ENCODE peak calls at places on chromosomes 3 and 15, in seven cellular contexts. One of them, this sample, is unnamed.

GRCh38 chr3:97245201-97245910 is 431.0 kb downstream of the EPHA6 start:
- DNase-seq in AG09309: no peak
- DNase-seq in left lung: no peak
- DNase-seq in activated B cell treated with CpG ODN at 0.5 μM for 24 hours: no peak
- DNase-seq in glutamatergic neuron: no peak
- DNase-seq in GM12865: no peak
- DNase-seq in cardiac fibroblast: no peak
- DNase-seq in this sample: no peak

GRCh38 chr3:192727032-192727847 is at the start of gene FGF12:
- DNase-seq in GM12865: peak
- DNase-seq in left lung: peak
- DNase-seq in activated B cell treated with CpG ODN at 0.5 μM for 24 hours: no peak
- DNase-seq in cardiac fibroblast: peak
- DNase-seq in glutamatergic neuron: peak
- DNase-seq in AG09309: no peak
- DNase-seq in this sample: no peak

GRCh38 chr3:177194319-177194718 is 3.0 kb downstream of the TBL1XR1 start:
- DNase-seq in activated B cell treated with CpG ODN at 0.5 μM for 24 hours: no peak
- DNase-seq in AG09309: no peak
- DNase-seq in left lung: no peak
- DNase-seq in cardiac fibroblast: no peak
- DNase-seq in glutamatergic neuron: no peak
- DNase-seq in GM12865: no peak
- DNase-seq in this sample: no peak

GRCh38 chr15:67173786-67174185 is 80.7 kb downstream of the AAGAB start:
- DNase-seq in cardiac fibroblast: no peak
- DNase-seq in GM12865: no peak
- DNase-seq in glutamatergic neuron: no peak
- DNase-seq in AG09309: no peak
- DNase-seq in activated B cell treated with CpG ODN at 0.5 μM for 24 hours: no peak
- DNase-seq in left lung: no peak
- DNase-seq in this sample: no peak

GRCh38 chr15:82105458-82106205 is 59.8 kb upstream of the MEX3B start:
- DNase-seq in cardiac fibroblast: peak
- DNase-seq in GM12865: no peak
- DNase-seq in AG09309: peak
- DNase-seq in glutamatergic neuron: no peak
- DNase-seq in left lung: peak
- DNase-seq in activated B cell treated with CpG ODN at 0.5 μM for 24 hours: no peak
- DNase-seq in this sample: no peak

GRCh38 chr3:8938021-8938420 is 25.3 kb downstream of the RAD18 start:
- DNase-seq in glutamatergic neuron: no peak
- DNase-seq in GM12865: peak
- DNase-seq in left lung: no peak
- DNase-seq in activated B cell treated with CpG ODN at 0.5 μM for 24 hours: no peak
- DNase-seq in AG09309: no peak
- DNase-seq in cardiac fibroblast: peak
- DNase-seq in this sample: no peak

GRCh38 chr15:56045068-56045748 is 51.8 kb upstream of the NEDD4 start:
- DNase-seq in activated B cell treated with CpG ODN at 0.5 μM for 24 hours: no peak
- DNase-seq in cardiac fibroblast: no peak
- DNase-seq in glutamatergic neuron: no peak
- DNase-seq in AG09309: peak
- DNase-seq in left lung: no peak
- DNase-seq in GM12865: no peak
- DNase-seq in this sample: no peak

GRCh38 chr15:87816811-87817210 is 439.7 kb downstream of the NTRK3 start:
- DNase-seq in glutamatergic neuron: no peak
- DNase-seq in cardiac fibroblast: peak
- DNase-seq in AG09309: peak
- DNase-seq in activated B cell treated with CpG ODN at 0.5 μM for 24 hours: no peak
- DNase-seq in left lung: no peak
- DNase-seq in GM12865: no peak
- DNase-seq in this sample: no peak

DNA sequence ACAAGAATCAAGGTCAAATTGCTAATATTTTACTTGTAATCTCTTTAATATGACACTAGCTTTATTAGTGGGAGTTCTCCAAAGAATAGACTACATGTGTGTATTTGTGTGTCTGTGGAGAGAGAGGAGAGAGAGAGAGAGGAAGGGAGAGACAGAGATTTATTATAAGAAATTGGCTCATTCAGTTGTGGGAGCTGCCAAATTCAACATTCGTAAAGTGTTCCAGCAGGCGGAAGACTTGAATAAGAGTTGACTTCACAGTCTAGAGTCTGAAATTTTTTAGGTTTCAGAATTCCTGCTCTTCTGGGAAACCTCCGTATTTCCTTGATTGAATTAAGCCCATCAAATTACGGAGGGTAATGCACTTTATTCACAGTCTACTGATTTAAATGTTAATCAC is 4.7 kb upstream of the CLDN1 start:
- DNase-seq in AG09309: peak
- DNase-seq in cardiac fibroblast: peak
- DNase-seq in activated B cell treated with CpG ODN at 0.5 μM for 24 hours: no peak
- DNase-seq in glutamatergic neuron: no peak
- DNase-seq in left lung: no peak
- DNase-seq in GM12865: no peak
- DNase-seq in this sample: no peak
- TF ChIP-seq CTCF in AG09309: peak
- TF ChIP-seq CTCF in cardiac fibroblast: peak
- TF ChIP-seq CTCF in activated B cell treated with CpG ODN at 0.5 μM for 24 hours: no peak
- TF ChIP-seq CTCF in glutamatergic neuron: no peak
- TF ChIP-seq CTCF in left lung: no peak
- TF ChIP-seq CTCF in GM12865: no peak
- TF ChIP-seq CTCF in this sample: no peak

DNA sequence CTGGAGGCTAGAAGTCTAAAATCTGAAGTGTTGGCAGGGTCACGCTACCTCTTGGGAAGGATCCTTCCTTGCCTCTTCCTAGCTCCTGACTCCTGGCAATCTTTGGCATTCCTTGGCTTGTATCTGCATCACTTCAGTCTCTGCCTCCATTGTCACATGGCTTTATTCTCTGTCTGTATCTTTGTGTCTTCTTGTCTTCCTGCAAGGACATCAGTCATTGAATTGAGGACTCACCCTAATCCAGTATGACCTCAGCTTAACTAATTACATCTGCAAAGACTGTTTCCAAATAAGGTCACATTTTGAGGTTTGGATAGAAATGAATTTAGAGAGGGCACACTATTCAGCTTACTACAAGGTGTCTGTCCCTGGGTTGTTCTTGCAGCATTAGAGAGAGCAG is 31.1 kb upstream of the UTS2B start:
- DNase-seq in cardiac fibroblast: no peak
- DNase-seq in left lung: no peak
- DNase-seq in glutamatergic neuron: no peak
- DNase-seq in activated B cell treated with CpG ODN at 0.5 μM for 24 hours: no peak
- DNase-seq in GM12865: no peak
- DNase-seq in AG09309: no peak
- DNase-seq in this sample: no peak
- TF ChIP-seq CTCF in cardiac fibroblast: no peak
- TF ChIP-seq CTCF in left lung: no peak
- TF ChIP-seq CTCF in glutamatergic neuron: no peak
- TF ChIP-seq CTCF in activated B cell treated with CpG ODN at 0.5 μM for 24 hours: no peak
- TF ChIP-seq CTCF in GM12865: no peak
- TF ChIP-seq CTCF in AG09309: no peak
- TF ChIP-seq CTCF in this sample: no peak

GRCh38 chr3:15859507-15860013 is 61.8 kb upstream of the ANKRD28 start:
- DNase-seq in activated B cell treated with CpG ODN at 0.5 μM for 24 hours: peak
- DNase-seq in GM12865: peak
- DNase-seq in glutamatergic neuron: peak
- DNase-seq in AG09309: no peak
- DNase-seq in left lung: peak
- DNase-seq in cardiac fibroblast: peak
- DNase-seq in this sample: peak
- TF ChIP-seq CTCF in activated B cell treated with CpG ODN at 0.5 μM for 24 hours: no peak
- TF ChIP-seq CTCF in GM12865: no peak
- TF ChIP-seq CTCF in glutamatergic neuron: no peak
- TF ChIP-seq CTCF in AG09309: no peak
- TF ChIP-seq CTCF in left lung: no peak
- TF ChIP-seq CTCF in cardiac fibroblast: no peak
- TF ChIP-seq CTCF in this sample: no peak

GRCh38 chr3:49244589-49245205 is 32.3 kb downstream of the C3orf62 start:
- DNase-seq in GM12865: peak
- DNase-seq in cardiac fibroblast: no peak
- DNase-seq in glutamatergic neuron: no peak
- DNase-seq in activated B cell treated with CpG ODN at 0.5 μM for 24 hours: no peak
- DNase-seq in AG09309: no peak
- DNase-seq in left lung: peak
- DNase-seq in this sample: no peak
- TF ChIP-seq CTCF in GM12865: no peak
- TF ChIP-seq CTCF in cardiac fibroblast: no peak
- TF ChIP-seq CTCF in glutamatergic neuron: no peak
- TF ChIP-seq CTCF in activated B cell treated with CpG ODN at 0.5 μM for 24 hours: no peak
- TF ChIP-seq CTCF in AG09309: no peak
- TF ChIP-seq CTCF in left lung: no peak
- TF ChIP-seq CTCF in this sample: no peak

DNA sequence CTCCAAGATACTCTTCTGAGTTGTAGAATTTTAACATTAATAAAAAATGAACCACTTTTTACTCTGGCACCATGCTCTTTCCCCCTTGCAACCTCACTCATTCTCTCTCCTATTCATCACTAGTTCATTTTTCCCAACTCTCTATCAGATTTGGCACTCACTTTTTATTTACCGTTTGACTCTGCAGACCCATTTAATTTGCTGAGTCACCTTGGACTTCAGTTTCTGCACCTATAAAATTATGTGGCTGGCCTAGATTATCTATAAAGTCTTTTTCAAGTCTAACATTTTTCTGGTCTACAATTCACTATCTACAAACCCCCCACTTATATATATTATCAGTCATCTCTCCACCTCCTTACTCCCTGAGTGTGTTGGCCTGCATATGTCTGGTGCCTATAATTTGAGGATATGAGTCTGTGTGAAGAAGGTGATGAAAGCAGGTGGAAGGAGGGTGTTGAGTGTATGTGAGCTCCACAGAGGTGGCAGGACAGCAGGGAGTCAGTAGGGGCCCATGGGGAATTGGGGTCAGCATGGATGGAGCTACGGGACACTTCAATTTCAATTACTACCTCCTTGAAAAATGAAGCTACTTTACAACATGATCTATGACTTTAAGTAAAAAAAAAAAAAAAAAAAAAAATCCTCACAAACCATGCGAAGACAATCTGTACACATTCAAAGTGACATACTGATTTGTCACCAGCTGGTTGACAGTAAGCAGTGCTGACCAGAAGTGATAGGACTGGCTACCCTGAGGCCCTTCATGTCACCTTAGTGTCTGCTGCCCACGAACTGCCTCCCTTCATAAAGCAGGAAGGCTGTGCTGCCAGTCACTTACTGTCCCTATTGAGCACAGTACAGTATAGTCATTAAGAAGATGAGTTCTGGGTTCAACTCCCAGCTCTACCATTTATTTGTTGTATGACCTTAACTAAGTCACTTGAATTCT is 334.2 kb upstream of the IL12A start:
- DNase-seq in activated B cell treated with CpG ODN at 0.5 μM for 24 hours: no peak
- DNase-seq in AG09309: no peak
- DNase-seq in GM12865: no peak
- DNase-seq in glutamatergic neuron: no peak
- DNase-seq in left lung: no peak
- DNase-seq in cardiac fibroblast: no peak
- DNase-seq in this sample: no peak
- TF ChIP-seq CTCF in activated B cell treated with CpG ODN at 0.5 μM for 24 hours: no peak
- TF ChIP-seq CTCF in AG09309: no peak
- TF ChIP-seq CTCF in GM12865: no peak
- TF ChIP-seq CTCF in glutamatergic neuron: no peak
- TF ChIP-seq CTCF in left lung: no peak
- TF ChIP-seq CTCF in cardiac fibroblast: no peak
- TF ChIP-seq CTCF in this sample: no peak

DNA sequence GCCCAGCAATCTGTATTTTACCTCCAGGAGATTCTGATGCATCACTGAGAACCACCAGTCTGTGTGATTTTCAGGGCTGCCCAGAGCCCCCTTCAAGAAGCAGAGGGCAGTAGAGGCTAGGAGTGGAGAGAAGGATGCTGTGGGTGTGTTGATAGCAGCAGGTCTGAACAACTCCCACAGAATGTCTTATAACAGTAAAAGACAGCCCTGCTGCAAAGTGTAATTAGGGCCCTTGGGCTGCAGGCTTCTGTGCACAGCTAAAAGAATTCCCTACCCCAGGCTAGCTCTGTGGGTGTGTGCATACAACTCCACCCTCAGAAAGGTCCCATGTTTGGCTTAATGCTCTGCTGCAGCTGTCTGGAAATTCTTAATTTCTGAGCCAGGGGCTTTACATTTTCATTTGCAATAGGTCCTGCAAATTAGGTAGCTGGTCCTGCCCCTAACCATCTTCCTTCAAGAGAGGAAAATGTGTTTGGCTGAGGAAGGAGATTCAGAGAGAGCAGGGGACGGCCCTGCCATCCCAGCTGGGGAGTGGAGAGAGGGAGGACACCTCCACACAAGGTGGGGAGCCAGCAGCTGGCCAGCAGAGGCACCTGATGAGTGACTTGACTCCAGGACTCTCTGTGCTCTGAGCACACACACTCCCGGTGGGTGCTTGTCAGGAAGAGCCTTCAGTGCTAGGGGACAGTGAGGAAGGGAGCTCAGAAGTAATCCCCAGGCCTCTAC is 43.3 kb upstream of the RAB6B start:
- DNase-seq in glutamatergic neuron: no peak
- DNase-seq in cardiac fibroblast: peak
- DNase-seq in left lung: no peak
- DNase-seq in AG09309: no peak
- DNase-seq in GM12865: no peak
- DNase-seq in activated B cell treated with CpG ODN at 0.5 μM for 24 hours: no peak
- DNase-seq in this sample: no peak
- TF ChIP-seq CTCF in glutamatergic neuron: no peak
- TF ChIP-seq CTCF in cardiac fibroblast: peak
- TF ChIP-seq CTCF in left lung: no peak
- TF ChIP-seq CTCF in AG09309: no peak
- TF ChIP-seq CTCF in GM12865: no peak
- TF ChIP-seq CTCF in activated B cell treated with CpG ODN at 0.5 μM for 24 hours: no peak
- TF ChIP-seq CTCF in this sample: no peak